ENCODE peak calls at places on chromosomes 5 and 9, in ten cellular contexts. W is lower lobe of right lung, K is left lung, R is kidney epithelial cell, G is A673, P is neural crest cell, E is heart left ventricle, H is tibial nerve, J is left ventricle myocardium inferior, L is fibroblast of pulmonary artery. B is an unnamed sample.

GRCh38 chr9:98455957-98456621 is 200.6 kb upstream of the TBC1D2 start:
- DNase-seq in R (peak; percentile 39), H (no peak), P (no peak), E (no peak), J (no peak), W (no peak), G (peak; percentile 14), K (peak; percentile 38), L (peak; percentile 61), B (no peak)

GRCh38 chr9:69023650-69024049 is 9.7 kb upstream of the PRKACG start:
- DNase-seq in R (no peak), P (no peak), W (no peak), K (no peak), E (no peak), J (no peak), G (no peak), H (no peak), L (no peak), B (no peak)

GRCh38 chr9:74736635-74737034 is 151.1 kb downstream of the TRPM6 start:
- DNase-seq in G (no peak), E (no peak), P (no peak), K (no peak), R (no peak), J (no peak), W (no peak), L (no peak), H (no peak), B (no peak)

GRCh38 chr5:123367739-123368138 is 55.5 kb downstream of the CEP120 start:
- DNase-seq in P (no peak), W (no peak), R (no peak), G (peak; percentile 37), L (peak; percentile 46), K (no peak), J (no peak), E (no peak), H (no peak), B (no peak)

GRCh38 chr5:14025566-14026276 is 81.2 kb upstream of the DNAH5 start:
- DNase-seq in L (no peak), R (no peak), P (no peak), E (no peak), W (no peak), J (no peak), H (no peak), G (no peak), K (no peak), B (peak; percentile 45)

GRCh38 chr9:134189167-134189474 is 24.8 kb upstream of the RNU6ATAC start:
- DNase-seq in K (no peak), E (peak; percentile 36), J (no peak), R (no peak), G (no peak), L (no peak), H (peak; percentile 9), P (no peak), W (no peak), B (no peak)

GRCh38 chr5:124889522-124889828 is 143.0 kb upstream of the ZNF608 start:
- DNase-seq in R (no peak), K (no peak), L (no peak), E (no peak), G (no peak), J (no peak), H (no peak), W (no peak), P (no peak), B (no peak)

GRCh38 chr9:114968710-114969109 is 38.3 kb upstream of the TNFSF8 start:
- DNase-seq in L (peak; percentile 59), W (no peak), G (peak; percentile 79), E (no peak), P (no peak), R (peak; percentile 19), H (no peak), J (no peak), K (no peak), B (no peak)

GRCh38 chr5:52282647-52283046 is 505.1 kb upstream of the ITGA1 start:
- DNase-seq in E (no peak), L (no peak), W (no peak), J (no peak), G (no peak), R (no peak), K (no peak), P (no peak), H (no peak), B (no peak)

GRCh38 chr9:134757206-134757975 is 115.8 kb downstream of the COL5A1 start:
- DNase-seq in H (no peak), G (no peak), R (no peak), K (no peak), W (no peak), L (no peak), E (no peak), J (no peak), P (no peak), B (no peak)

GRCh38 chr9:8880031-8880430 is 1080.5 kb upstream of the DMAC1 start:
- DNase-seq in K (no peak), H (no peak), L (no peak), G (no peak), P (no peak), E (no peak), J (no peak), W (no peak), R (no peak), B (no peak)

GRCh38 chr5:157568717-157569116 is 6.9 kb downstream of the ADAM19 start:
- DNase-seq in P (no peak), H (no peak), R (no peak), W (no peak), J (no peak), K (no peak), L (no peak), G (no peak), E (no peak), B (no peak)

GRCh38 chr5:45484781-45485180 is 211.4 kb downstream of the HCN1 start:
- DNase-seq in K (no peak), H (no peak), L (no peak), E (no peak), G (no peak), R (no peak), P (no peak), J (no peak), W (no peak), B (no peak)

GRCh38 chr5:179332741-179333290 is 12.4 kb downstream of the ADAMTS2 start:
- DNase-seq in P (no peak), W (no peak), R (no peak), K (no peak), L (no peak), E (peak; percentile 52), H (no peak), J (no peak), G (no peak), B (no peak)

GRCh38 chr9:115213777-115214428 is 95.9 kb upstream of the TNC start:
- DNase-seq in H (no peak), J (no peak), E (no peak), P (no peak), G (peak; percentile 58), W (no peak), K (no peak), L (peak; percentile 83), R (peak; percentile 97), B (peak; percentile 3)

GRCh38 chr5:135457424-135458071 is 5.4 kb upstream of the TIFAB start:
- DNase-seq in E (peak; percentile 82), P (peak; percentile 68), G (peak; percentile 73), K (peak; percentile 68), H (no peak), W (peak; percentile 76), J (peak; percentile 56), L (peak; percentile 53), R (no peak), B (peak; percentile 82)

GRCh38 chr5:150573867-150574817 is 66.2 kb downstream of the NDST1 start:
- DNase-seq in P (no peak), W (no peak), G (no peak), L (no peak), H (no peak), K (peak; percentile 29), J (no peak), E (peak; percentile 46), R (no peak), B (no peak)

GRCh38 chr5:136811551-136811950 is 446.2 kb upstream of the TRPC7 start:
- DNase-seq in W (no peak), R (peak; percentile 51), K (no peak), G (peak; percentile 13), L (peak; percentile 68), J (no peak), P (no peak), H (no peak), E (no peak), B (no peak)

GRCh38 chr5:127741412-127741811 is 38.2 kb downstream of the CCDC192 start:
- DNase-seq in R (no peak), K (no peak), W (no peak), L (no peak), G (no peak), H (no peak), P (no peak), E (no peak), J (no peak), B (no peak)

GRCh38 chr5:127746756-127747155 is 43.6 kb downstream of the CCDC192 start:
- DNase-seq in G (peak; percentile 4), E (no peak), R (no peak), K (no peak), P (no peak), L (peak; percentile 66), W (no peak), J (no peak), H (no peak), B (no peak)
- TF ChIP-seq CTCF in G (peak; percentile 45), E (peak; percentile 44), R (peak; percentile 43), K (peak; percentile 24), P (peak; percentile 62), L (peak; percentile 65), W (peak; percentile 40), J (peak; percentile 62), H (no peak), B (peak; percentile 61)

GRCh38 chr5:158895573-158895972 is 204.1 kb downstream of the EBF1 start:
- DNase-seq in K (no peak), W (no peak), P (no peak), R (no peak), H (no peak), E (no peak), J (no peak), L (no peak), G (no peak), B (no peak)
- TF ChIP-seq CTCF in K (peak; percentile 8), W (no peak), P (no peak), R (no peak), H (no peak), E (no peak), J (peak; percentile 30), L (no peak), G (no peak), B (no peak)

GRCh38 chr9:27400334-27400875 is 103.5 kb upstream of the EQTN start:
- DNase-seq in E (no peak), R (no peak), H (no peak), K (no peak), J (no peak), G (no peak), W (no peak), L (no peak), P (no peak), B (no peak)
- TF ChIP-seq CTCF in E (no peak), R (no peak), H (no peak), K (no peak), J (no peak), G (no peak), W (no peak), L (no peak), P (no peak), B (no peak)

DNA sequence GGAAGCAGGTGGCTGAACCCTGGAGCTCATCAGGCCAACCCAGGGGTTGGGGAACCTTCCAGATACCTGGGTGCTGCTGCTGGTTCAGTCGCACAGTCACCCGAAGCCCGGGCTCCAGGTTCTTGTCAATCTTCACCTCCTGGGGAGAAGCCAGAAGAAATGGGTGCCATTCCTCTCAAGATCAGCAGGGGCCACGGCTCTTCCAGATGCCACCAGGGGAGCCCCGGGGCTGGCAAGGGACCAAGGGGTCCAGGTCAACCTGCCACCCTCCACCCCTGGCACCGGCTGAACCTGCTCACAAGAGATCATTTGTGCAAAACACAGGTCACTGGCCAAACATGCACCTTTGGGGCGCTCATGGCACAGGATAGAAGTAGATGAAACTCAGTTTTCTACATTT is 4.7 kb downstream of the SPOUT1 start:
- DNase-seq in P (no peak), K (no peak), J (no peak), H (no peak), W (no peak), G (no peak), E (no peak), L (no peak), R (no peak), B (no peak)
- TF ChIP-seq CTCF in P (no peak), K (no peak), J (no peak), H (no peak), W (no peak), G (no peak), E (no peak), L (no peak), R (no peak), B (no peak)

B was measured in Calu3.